ENCODE peak calls at places on chromosomes 5 and 9, in eight cellular contexts. One of them, this sample, is unnamed.

GRCh38 chr5:116521173-116521872 is 53.3 kb downstream of the SEMA6A start:
- DNase-seq in hippocampal formation: no peak
- DNase-seq in epithelial cell of esophagus: peak
- DNase-seq in NCI-H1105 treated with DMSO at 0.1 percent for 48 hours: no peak
- DNase-seq in fibroblast of the conjunctiva: no peak
- DNase-seq in NCI-H1092: no peak
- DNase-seq in CD4-positive, CD25-positive, alpha-beta regulatory T cell: no peak
- DNase-seq in germinal center: no peak
- DNase-seq in this sample: no peak

GRCh38 chr9:98607787-98608186 is 100.9 kb downstream of the GABBR2 start:
- DNase-seq in fibroblast of the conjunctiva: peak
- DNase-seq in epithelial cell of esophagus: peak
- DNase-seq in NCI-H1105 treated with DMSO at 0.1 percent for 48 hours: no peak
- DNase-seq in NCI-H1092: no peak
- DNase-seq in germinal center: no peak
- DNase-seq in hippocampal formation: no peak
- DNase-seq in CD4-positive, CD25-positive, alpha-beta regulatory T cell: no peak
- DNase-seq in this sample: peak

GRCh38 chr5:120304653-120305052 is 159.4 kb upstream of the PRR16 start:
- DNase-seq in hippocampal formation: no peak
- DNase-seq in NCI-H1105 treated with DMSO at 0.1 percent for 48 hours: no peak
- DNase-seq in CD4-positive, CD25-positive, alpha-beta regulatory T cell: no peak
- DNase-seq in fibroblast of the conjunctiva: no peak
- DNase-seq in NCI-H1092: no peak
- DNase-seq in epithelial cell of esophagus: peak
- DNase-seq in germinal center: no peak
- DNase-seq in this sample: peak

GRCh38 chr9:70079364-70080103 is 35.9 kb downstream of the MAMDC2 start:
- DNase-seq in germinal center: no peak
- DNase-seq in epithelial cell of esophagus: peak
- DNase-seq in CD4-positive, CD25-positive, alpha-beta regulatory T cell: no peak
- DNase-seq in NCI-H1092: peak
- DNase-seq in fibroblast of the conjunctiva: no peak
- DNase-seq in hippocampal formation: no peak
- DNase-seq in NCI-H1105 treated with DMSO at 0.1 percent for 48 hours: peak
- DNase-seq in this sample: peak

GRCh38 chr5:37490931-37491330 is 111.8 kb downstream of the WDR70 start:
- DNase-seq in epithelial cell of esophagus: peak
- DNase-seq in NCI-H1105 treated with DMSO at 0.1 percent for 48 hours: no peak
- DNase-seq in fibroblast of the conjunctiva: no peak
- DNase-seq in NCI-H1092: no peak
- DNase-seq in germinal center: no peak
- DNase-seq in hippocampal formation: no peak
- DNase-seq in CD4-positive, CD25-positive, alpha-beta regulatory T cell: no peak
- DNase-seq in this sample: no peak

GRCh38 chr9:96523429-96523828 is 73.5 kb downstream of the HABP4 start:
- DNase-seq in fibroblast of the conjunctiva: no peak
- DNase-seq in NCI-H1105 treated with DMSO at 0.1 percent for 48 hours: no peak
- DNase-seq in epithelial cell of esophagus: no peak
- DNase-seq in hippocampal formation: no peak
- DNase-seq in NCI-H1092: no peak
- DNase-seq in CD4-positive, CD25-positive, alpha-beta regulatory T cell: no peak
- DNase-seq in germinal center: no peak
- DNase-seq in this sample: no peak

GRCh38 chr5:137470111-137470920 is 28.8 kb downstream of the SPOCK1 start:
- DNase-seq in NCI-H1092: no peak
- DNase-seq in epithelial cell of esophagus: peak
- DNase-seq in germinal center: no peak
- DNase-seq in hippocampal formation: no peak
- DNase-seq in NCI-H1105 treated with DMSO at 0.1 percent for 48 hours: no peak
- DNase-seq in fibroblast of the conjunctiva: peak
- DNase-seq in CD4-positive, CD25-positive, alpha-beta regulatory T cell: no peak
- DNase-seq in this sample: peak

GRCh38 chr5:1522601-1523479 is 920 bp downstream of the LPCAT1 start:
- DNase-seq in germinal center: no peak
- DNase-seq in fibroblast of the conjunctiva: no peak
- DNase-seq in hippocampal formation: no peak
- DNase-seq in NCI-H1105 treated with DMSO at 0.1 percent for 48 hours: no peak
- DNase-seq in CD4-positive, CD25-positive, alpha-beta regulatory T cell: no peak
- DNase-seq in NCI-H1092: peak
- DNase-seq in epithelial cell of esophagus: peak
- DNase-seq in this sample: no peak

GRCh38 chr5:124858612-124859011 is 112.2 kb upstream of the ZNF608 start:
- DNase-seq in hippocampal formation: no peak
- DNase-seq in NCI-H1105 treated with DMSO at 0.1 percent for 48 hours: no peak
- DNase-seq in germinal center: no peak
- DNase-seq in fibroblast of the conjunctiva: no peak
- DNase-seq in CD4-positive, CD25-positive, alpha-beta regulatory T cell: no peak
- DNase-seq in NCI-H1092: no peak
- DNase-seq in epithelial cell of esophagus: no peak
- DNase-seq in this sample: no peak

GRCh38 chr5:80093796-80094195 is 58.6 kb downstream of the THBS4 start:
- DNase-seq in epithelial cell of esophagus: no peak
- DNase-seq in NCI-H1105 treated with DMSO at 0.1 percent for 48 hours: no peak
- DNase-seq in germinal center: no peak
- DNase-seq in fibroblast of the conjunctiva: no peak
- DNase-seq in CD4-positive, CD25-positive, alpha-beta regulatory T cell: no peak
- DNase-seq in NCI-H1092: no peak
- DNase-seq in hippocampal formation: no peak
- DNase-seq in this sample: no peak

GRCh38 chr5:9545959-9546851 is at the start of gene SEMA5A:
- DNase-seq in hippocampal formation: peak
- DNase-seq in NCI-H1105 treated with DMSO at 0.1 percent for 48 hours: no peak
- DNase-seq in fibroblast of the conjunctiva: peak
- DNase-seq in NCI-H1092: no peak
- DNase-seq in CD4-positive, CD25-positive, alpha-beta regulatory T cell: no peak
- DNase-seq in germinal center: no peak
- DNase-seq in epithelial cell of esophagus: peak
- DNase-seq in this sample: peak

This sample was measured in EH.